ENCODE peak calls at places on chromosomes 16 and 17, in eight cellular contexts. Y is heart left ventricle, U is body of pancreas, A is tibial nerve, X is adrenal gland, K is A549, S is HCT116, C is K562. Q is an unnamed sample.

GRCh38 chr17:70355185-70355584 is 185.9 kb downstream of the KCNJ2 start:
- DNase-seq in Y (no peak), U (no peak), A (no peak), X (no peak), K (no peak), S (no peak), C (no peak), Q (no peak)

GRCh38 chr17:42009170-42009569 is 8.1 kb downstream of the DNAJC7 start:
- DNase-seq in Y (no peak), U (no peak), A (no peak), X (peak), K (peak), S (no peak), C (no peak), Q (no peak)

GRCh38 chr16:9521749-9522370 is 430.4 kb downstream of the HAPSTR1 start:
- DNase-seq in Y (no peak), U (no peak), A (no peak), X (peak), K (no peak), S (no peak), C (no peak), Q (no peak)

GRCh38 chr17:68698761-68699160 is 97.6 kb upstream of the FAM20A start:
- DNase-seq in Y (peak), U (no peak), A (peak), X (peak), K (no peak), S (no peak), C (no peak), Q (no peak)

GRCh38 chr17:43832168-43832975 is 574 bp downstream of the MPP3 start:
- DNase-seq in Y (peak), U (peak), A (peak), X (peak), K (peak), S (no peak), C (no peak), Q (peak)

GRCh38 chr17:73506470-73507435 is 137.5 kb downstream of the SDK2 start:
- DNase-seq in Y (no peak), U (no peak), A (no peak), X (no peak), K (no peak), S (no peak), C (no peak), Q (no peak)

GRCh38 chr16:84650062-84650991 is 2.0 kb downstream of the KLHL36 start:
- DNase-seq in Y (no peak), U (no peak), A (no peak), X (no peak), K (peak), S (no peak), C (no peak), Q (no peak)

GRCh38 chr16:56662357-56663354 is 4.9 kb downstream of the MT1F start:
- DNase-seq in Y (no peak), U (no peak), A (no peak), X (no peak), K (no peak), S (no peak), C (no peak), Q (no peak)

GRCh38 chr17:61216066-61216465 is 183.6 kb upstream of the TBX2 start:
- DNase-seq in Y (no peak), U (no peak), A (no peak), X (no peak), K (no peak), S (no peak), C (no peak), Q (no peak)

GRCh38 chr16:90044111-90044551 is 24.9 kb upstream of the DBNDD1 start:
- DNase-seq in Y (no peak), U (peak), A (no peak), X (no peak), K (peak), S (peak), C (peak), Q (peak)

GRCh38 chr16:82203198-82203597 is 33.2 kb upstream of the MPHOSPH6 start:
- DNase-seq in Y (no peak), U (no peak), A (no peak), X (no peak), K (no peak), S (no peak), C (no peak), Q (no peak)

GRCh38 chr17:8022358-8023038 is 16.4 kb upstream of the ALOX15B start:
- DNase-seq in Y (no peak), U (no peak), A (no peak), X (no peak), K (no peak), S (no peak), C (no peak), Q (no peak)

GRCh38 chr16:762595-763268 is 2.2 kb downstream of the MSLN start:
- DNase-seq in Y (peak), U (no peak), A (no peak), X (no peak), K (no peak), S (no peak), C (no peak), Q (no peak)

GRCh38 chr17:16215002-16215272 is 397 bp downstream of the NCOR1 start:
- DNase-seq in Y (no peak), U (peak), A (peak), X (peak), K (peak), S (no peak), C (peak), Q (peak)

GRCh38 chr17:35132099-35132498 is 10.0 kb downstream of the NLE1 start:
- DNase-seq in Y (no peak), U (no peak), A (no peak), X (no peak), K (no peak), S (no peak), C (no peak), Q (no peak)

GRCh38 chr17:47802341-47803022 is 19.1 kb downstream of the OSBPL7 start:
- DNase-seq in Y (no peak), U (peak), A (no peak), X (peak), K (peak), S (peak), C (peak), Q (peak)

GRCh38 chr17:80254396-80255241 is 6.0 kb upstream of the RNF213 start:
- DNase-seq in Y (no peak), U (peak), A (peak), X (peak), K (peak), S (peak), C (peak), Q (peak)

GRCh38 chr17:47265983-47266541 is 12.4 kb downstream of the ITGB3 start:
- DNase-seq in Y (no peak), U (no peak), A (no peak), X (peak), K (peak), S (no peak), C (peak), Q (no peak)

GRCh38 chr17:37698132-37698615 is 46.7 kb downstream of the HNF1B start:
- DNase-seq in Y (no peak), U (no peak), A (no peak), X (no peak), K (peak), S (peak), C (no peak), Q (no peak)

DNA sequence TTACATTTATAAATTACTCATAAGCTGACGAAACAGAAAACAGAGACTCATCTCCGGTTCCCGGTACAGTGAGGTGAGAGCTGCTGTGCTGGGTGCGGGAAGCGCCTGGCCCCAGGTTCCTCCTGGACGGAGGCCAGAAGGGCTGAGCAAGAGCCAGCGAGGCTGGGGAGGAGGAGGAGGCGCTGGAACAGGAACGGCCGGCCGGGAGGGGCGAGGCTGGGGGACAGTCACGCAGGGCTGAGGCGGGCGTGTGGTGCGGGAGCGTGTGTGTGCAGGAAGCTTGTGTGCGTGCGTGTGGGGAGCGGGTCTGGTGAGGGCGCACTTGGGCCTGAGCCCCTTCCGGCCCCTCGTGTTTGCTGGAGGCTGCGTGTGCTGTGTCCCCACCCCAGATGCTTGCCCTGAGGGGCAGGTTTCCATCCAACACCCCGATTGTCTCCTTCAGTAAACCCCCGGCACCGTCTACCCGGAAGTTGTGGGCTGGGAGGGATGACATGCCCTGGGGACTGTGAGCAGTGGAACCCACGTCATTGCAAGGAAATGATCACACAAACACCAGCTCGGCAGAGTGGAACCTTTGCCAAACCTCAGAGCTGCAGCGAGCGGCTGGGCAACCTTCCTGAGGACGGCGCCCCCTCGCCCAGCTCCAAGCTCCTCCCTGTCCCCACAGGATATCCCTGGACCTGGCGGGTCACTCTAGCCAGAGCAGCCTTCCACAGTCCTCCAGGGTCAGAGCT is 19.4 kb downstream of the CD7 start:
- DNase-seq in Y (peak), U (peak), A (peak), X (peak), K (peak), S (no peak), C (peak), Q (peak)
- TF ChIP-seq POLR2A in Y (no peak), U (peak), A (peak), X (peak), K (peak), S (no peak), C (peak), Q (no peak)

GRCh38 chr16:25872369-25873070 is 180.8 kb downstream of the HS3ST4 start:
- DNase-seq in Y (no peak), U (no peak), A (no peak), X (no peak), K (no peak), S (no peak), C (no peak), Q (no peak)
- TF ChIP-seq CTCF in Y (no peak), U (no peak), A (no peak), X (no peak), K (no peak), S (no peak), C (no peak), Q (no peak)

GRCh38 chr17:78715876-78716275 is 66.2 kb downstream of the CYTH1 start:
- DNase-seq in Y (no peak), U (no peak), A (no peak), X (no peak), K (no peak), S (no peak), C (no peak), Q (no peak)

GRCh38 chr17:78716814-78717393 is 65.2 kb downstream of the CYTH1 start:
- DNase-seq in Y (peak), U (peak), A (peak), X (peak), K (peak), S (no peak), C (no peak), Q (peak)

GRCh38 chr17:78716292-78716691 is 65.8 kb downstream of the CYTH1 start:
- DNase-seq in Y (no peak), U (no peak), A (no peak), X (no peak), K (no peak), S (no peak), C (no peak), Q (no peak)

GRCh38 chr17:78715000-78715771 is 66.9 kb downstream of the CYTH1 start:
- DNase-seq in Y (no peak), U (no peak), A (no peak), X (no peak), K (no peak), S (no peak), C (no peak), Q (peak)

DNA sequence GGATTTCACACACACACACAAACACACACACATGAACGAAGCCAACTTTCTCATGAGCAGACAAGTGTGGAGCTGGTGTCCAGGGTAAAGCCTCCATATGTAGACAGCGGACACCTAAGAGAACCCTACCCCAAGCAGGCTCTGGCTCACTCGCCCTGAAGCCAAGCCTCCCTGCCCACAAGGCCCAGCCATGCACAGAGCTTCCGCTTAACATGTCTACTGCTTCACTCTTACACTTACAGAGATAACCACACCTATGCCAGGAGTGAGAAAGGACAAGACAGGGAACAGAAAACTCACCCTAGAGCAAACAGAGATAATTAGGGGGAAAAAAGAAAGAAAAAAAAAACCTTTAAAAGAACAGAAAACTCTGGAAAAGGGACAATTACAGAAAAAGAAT is 67.5 kb downstream of the CYTH1 start:
- DNase-seq in Y (no peak), U (no peak), A (no peak), X (no peak), K (no peak), S (no peak), C (no peak), Q (no peak)
- TF ChIP-seq POLR2A in Y (no peak), U (no peak), A (no peak), X (no peak), K (no peak), S (no peak), C (no peak), Q (no peak)

GRCh38 chr17:82835766-82836512 is 3.9 kb downstream of the ZNF750 start:
- DNase-seq in Y (no peak), U (no peak), A (no peak), X (no peak), K (no peak), S (no peak), C (no peak), Q (no peak)

GRCh38 chr17:82838386-82839063 is 1.3 kb downstream of the ZNF750 start:
- DNase-seq in Y (no peak), U (peak), A (peak), X (peak), K (no peak), S (no peak), C (no peak), Q (no peak)

GRCh38 chr17:82837586-82838320 is 2.1 kb downstream of the ZNF750 start:
- DNase-seq in Y (no peak), U (no peak), A (no peak), X (no peak), K (no peak), S (no peak), C (no peak), Q (no peak)

GRCh38 chr17:82835122-82835521 is 4.7 kb downstream of the ZNF750 start:
- DNase-seq in Y (no peak), U (no peak), A (no peak), X (no peak), K (no peak), S (no peak), C (no peak), Q (no peak)

GRCh38 chr17:82836823-82837357 is 2.9 kb downstream of the ZNF750 start:
- DNase-seq in Y (no peak), U (no peak), A (peak), X (no peak), K (no peak), S (no peak), C (peak), Q (no peak)
- TF ChIP-seq CTCF in Y (no peak), U (no peak), A (no peak), X (no peak), K (no peak), S (no peak), C (no peak), Q (no peak)